ENCODE peak calls at places on chromosomes 12 and 14, in four cellular contexts. Z is vagina; U is mucosa of descending colon; J is stimulated activated CD8-positive, alpha-beta memory T cell treated with anti-CD3 and anti-CD28 coated beads, Interleukin-7, amount 100 ng/mL, for 1 hour. Y is an unnamed sample.

GRCh38 chr12:20309504-20310148 is 58.7 kb upstream of the PDE3A start:
- DNase-seq in Z (no peak), U (no peak), J (no peak), Y (no peak)

GRCh38 chr12:49644620-49644994 is 21.2 kb downstream of the PRPF40B start:
- DNase-seq in Z (no peak), U (peak), J (peak), Y (peak)

GRCh38 chr14:63840981-63841380 is 11.8 kb upstream of the SYNE2 start:
- DNase-seq in Z (no peak), U (peak), J (peak), Y (peak)

GRCh38 chr14:94171208-94171607 is 2.9 kb upstream of the PPP4R4 start:
- DNase-seq in Z (no peak), U (no peak), J (no peak), Y (no peak)

GRCh38 chr12:123384994-123385376 is 1.1 kb downstream of the KMT5A start:
- DNase-seq in Z (no peak), U (no peak), J (no peak), Y (no peak)

GRCh38 chr12:124390442-124391116 is 95.7 kb downstream of the RFLNA start:
- DNase-seq in Z (no peak), U (peak), J (no peak), Y (no peak)

GRCh38 chr12:45989857-45990467 is 412 bp downstream of the SCAF11 start:
- DNase-seq in Z (no peak), U (peak), J (peak), Y (peak)

GRCh38 chr14:65336191-65336591 is 76.3 kb upstream of the FUT8 start:
- DNase-seq in Z (no peak), U (no peak), J (no peak), Y (no peak)

GRCh38 chr14:53047302-53047701 is 96.5 kb upstream of the FERMT2 start:
- DNase-seq in Z (no peak), U (no peak), J (no peak), Y (no peak)

GRCh38 chr12:69039881-69040280 is 106.9 kb upstream of the CPM start:
- DNase-seq in Z (no peak), U (no peak), J (no peak), Y (no peak)